ENCODE peak calls at places on chromosomes 1 and 21, in ten cellular contexts. Y is WERI-Rb-1, C is mammary epithelial cell, G is pancreas, T is suprapubic skin, R is bronchial epithelial cell, U is mesothelial cell of epicardium, M is astrocyte of the spinal cord, X is tibial nerve, V is body of pancreas. E is an unnamed sample.
A peak's percentile ranks its signal among the peaks of the same experiment; 100 is the strongest.

GRCh38 chr1:15141933-15142647 is 11.5 kb upstream of the TMEM51 start:
- DNase-seq in T (no peak), C (peak; percentile 63), V (peak; percentile 99), R (peak; percentile 37), M (peak; percentile 67), X (no peak), Y (no peak), G (peak; percentile 97), U (no peak), E (no peak)

GRCh38 chr21:41388259-41388658 is 26.4 kb downstream of the MX2 start:
- DNase-seq in T (peak; percentile 62), M (no peak), G (no peak), V (no peak), X (no peak), Y (no peak), R (no peak), C (no peak), U (no peak), E (no peak)

GRCh38 chr1:40182956-40183710 is 21.9 kb downstream of the RLF start:
- DNase-seq in T (no peak), U (no peak), V (no peak), Y (peak; percentile 15), X (no peak), C (no peak), R (peak; percentile 40), M (peak; percentile 38), G (no peak), E (no peak)

GRCh38 chr1:210739627-210740026 is 394.3 kb downstream of the KCNH1 start:
- DNase-seq in Y (no peak), X (no peak), R (no peak), U (no peak), T (no peak), V (no peak), C (no peak), M (peak; percentile 18), G (no peak), E (no peak)

GRCh38 chr1:173946380-173946921 is 29.3 kb upstream of the SERPINC1 start:
- DNase-seq in C (peak; percentile 79), M (no peak), V (no peak), U (no peak), T (no peak), R (peak; percentile 85), G (no peak), Y (no peak), X (no peak), E (no peak)

GRCh38 chr1:12112711-12113161 is 49.6 kb downstream of the TNFRSF8 start:
- DNase-seq in V (no peak), U (no peak), Y (no peak), C (peak; percentile 73), T (no peak), R (no peak), M (peak; percentile 48), X (no peak), G (peak; percentile 20), E (no peak)

GRCh38 chr1:226632922-226633351 is 84.4 kb downstream of the STUM start:
- DNase-seq in V (no peak), R (no peak), G (no peak), U (no peak), X (no peak), C (no peak), T (peak; percentile 75), Y (no peak), M (no peak), E (no peak)

GRCh38 chr1:53511933-53512806 is 53.0 kb downstream of the DMRTB1 start:
- DNase-seq in T (no peak), Y (no peak), R (peak; percentile 52), G (peak; percentile 32), C (no peak), U (no peak), X (peak; percentile 26), M (peak; percentile 91), V (no peak), E (peak; percentile 89)

DNA sequence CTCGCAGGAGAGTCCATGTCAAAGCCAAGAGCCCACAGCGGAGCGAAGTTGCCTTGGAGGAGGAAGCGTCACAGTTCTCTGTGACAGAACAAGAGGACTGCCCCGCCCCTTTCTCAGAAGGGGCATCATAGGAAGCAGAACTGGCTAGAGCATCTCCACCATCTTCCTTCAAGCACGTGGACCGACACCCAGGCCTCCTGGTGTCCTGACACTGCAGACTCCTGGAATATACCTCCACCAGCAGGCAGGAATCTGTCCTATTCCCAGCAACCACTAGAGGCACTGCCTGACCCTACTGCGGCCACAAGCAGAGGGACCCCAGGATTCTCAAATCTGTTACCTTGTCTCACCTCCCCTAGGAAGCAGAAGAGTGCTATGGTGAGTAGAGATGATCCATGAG is 37.8 kb downstream of the GPA33 start:
- DNase-seq in X (no peak), G (no peak), U (no peak), V (no peak), C (no peak), T (no peak), M (no peak), R (peak; percentile 13), Y (peak; percentile 29), E (no peak)
- TF ChIP-seq CTCF in X (no peak), G (peak; percentile 7), U (peak; percentile 19), V (no peak), C (peak; percentile 49), T (no peak), M (peak; percentile 56), R (peak; percentile 59), Y (peak; percentile 66), E (peak; percentile 50)

GRCh38 chr1:25698252-25698651 is 81.7 kb downstream of the MAN1C1 start:
- DNase-seq in T (no peak), X (no peak), V (no peak), M (no peak), C (no peak), R (no peak), U (no peak), Y (no peak), G (no peak), E (no peak)

GRCh38 chr1:25701030-25701785 is 84.6 kb downstream of the MAN1C1 start:
- DNase-seq in Y (no peak), U (no peak), V (no peak), G (no peak), R (no peak), M (no peak), T (peak; percentile 62), X (no peak), C (no peak), E (no peak)

GRCh38 chr1:25700124-25700523 is 83.5 kb downstream of the MAN1C1 start:
- DNase-seq in R (no peak), G (no peak), M (no peak), T (no peak), Y (no peak), U (no peak), V (peak; percentile 23), C (no peak), X (peak; percentile 57), E (no peak)

GRCh38 chr1:25700626-25701025 is 84.0 kb downstream of the MAN1C1 start:
- DNase-seq in Y (peak; percentile 64), R (no peak), C (no peak), V (no peak), M (no peak), U (no peak), G (no peak), T (peak; percentile 56), X (no peak), E (no peak)

DNA sequence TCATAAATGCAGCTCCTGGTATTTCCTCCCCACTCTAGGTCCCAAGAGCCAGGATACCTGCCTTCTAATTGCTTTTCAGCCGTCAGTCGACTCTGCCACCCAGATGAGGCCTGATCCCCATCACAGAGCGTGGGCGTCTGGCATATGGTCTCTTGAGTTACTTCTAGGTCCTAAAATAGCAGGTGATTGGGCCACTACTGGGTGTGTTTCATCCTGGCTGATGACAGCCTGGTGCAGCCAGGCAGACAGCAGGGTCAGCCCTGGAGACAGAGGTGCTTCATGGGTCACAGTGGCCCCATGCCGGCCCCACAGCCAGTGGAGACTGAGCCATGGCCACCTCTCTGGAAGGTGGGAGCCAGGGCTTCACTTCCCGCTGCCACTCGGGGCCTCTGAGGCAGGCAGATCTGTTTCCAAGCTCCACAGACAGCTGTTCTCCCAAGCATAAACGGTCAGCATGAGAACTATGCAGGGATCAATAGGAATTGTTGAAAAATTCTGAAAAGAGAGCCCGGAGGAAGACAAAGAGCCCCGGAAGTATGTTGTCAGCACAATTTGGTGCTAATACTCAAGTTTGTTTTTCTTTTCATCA is 83.0 kb downstream of the MAN1C1 start:
- DNase-seq in R (no peak), C (no peak), Y (peak; percentile 48), T (no peak), X (no peak), U (no peak), M (no peak), G (no peak), V (peak; percentile 14), E (no peak)
- TF ChIP-seq CTCF in R (no peak), C (no peak), Y (no peak), T (no peak), X (no peak), U (no peak), M (no peak), G (no peak), V (no peak), E (no peak)

GRCh38 chr21:37462087-37462861 is 95.7 kb downstream of the DYRK1A start:
- DNase-seq in U (no peak), T (no peak), V (no peak), X (no peak), C (no peak), M (no peak), G (no peak), R (no peak), Y (no peak), E (no peak)

GRCh38 chr21:37461494-37461893 is 94.9 kb downstream of the DYRK1A start:
- DNase-seq in T (no peak), M (no peak), G (no peak), X (no peak), U (no peak), V (no peak), C (no peak), Y (no peak), R (no peak), E (no peak)

GRCh38 chr21:37459575-37459974 is 93.0 kb downstream of the DYRK1A start:
- DNase-seq in X (no peak), C (no peak), R (no peak), V (no peak), U (no peak), T (no peak), G (no peak), M (peak; percentile 56), Y (no peak), E (no peak)

GRCh38 chr21:37458669-37459276 is 92.2 kb downstream of the DYRK1A start:
- DNase-seq in X (no peak), M (no peak), C (no peak), V (no peak), U (no peak), Y (no peak), G (no peak), T (no peak), R (no peak), E (no peak)

DNA sequence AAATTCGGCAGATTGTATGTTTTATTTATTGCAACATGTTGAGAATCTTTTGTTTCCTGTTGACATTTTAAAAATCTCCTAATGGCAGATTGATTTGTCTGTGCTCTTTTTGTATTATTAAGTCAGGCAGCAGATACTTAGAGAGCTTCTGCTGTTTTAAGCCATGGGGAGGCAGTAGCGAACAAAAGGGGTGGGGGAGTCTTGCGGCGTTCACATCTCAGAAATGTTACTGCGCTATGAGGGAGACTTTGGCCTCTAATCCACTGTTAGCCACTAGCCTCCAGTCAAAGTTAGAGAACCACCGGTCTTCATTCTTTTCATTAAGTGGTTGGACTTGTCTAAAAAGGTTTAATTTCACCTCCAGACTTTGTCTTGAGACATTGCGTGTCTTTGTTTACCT is 93.6 kb downstream of the DYRK1A start:
- DNase-seq in G (no peak), C (no peak), M (no peak), U (no peak), V (no peak), Y (peak; percentile 65), T (no peak), R (no peak), X (no peak), E (no peak)
- TF ChIP-seq CTCF in G (no peak), C (no peak), M (peak; percentile 26), U (no peak), V (no peak), Y (peak; percentile 67), T (no peak), R (peak; percentile 29), X (no peak), E (peak; percentile 28)

DNA sequence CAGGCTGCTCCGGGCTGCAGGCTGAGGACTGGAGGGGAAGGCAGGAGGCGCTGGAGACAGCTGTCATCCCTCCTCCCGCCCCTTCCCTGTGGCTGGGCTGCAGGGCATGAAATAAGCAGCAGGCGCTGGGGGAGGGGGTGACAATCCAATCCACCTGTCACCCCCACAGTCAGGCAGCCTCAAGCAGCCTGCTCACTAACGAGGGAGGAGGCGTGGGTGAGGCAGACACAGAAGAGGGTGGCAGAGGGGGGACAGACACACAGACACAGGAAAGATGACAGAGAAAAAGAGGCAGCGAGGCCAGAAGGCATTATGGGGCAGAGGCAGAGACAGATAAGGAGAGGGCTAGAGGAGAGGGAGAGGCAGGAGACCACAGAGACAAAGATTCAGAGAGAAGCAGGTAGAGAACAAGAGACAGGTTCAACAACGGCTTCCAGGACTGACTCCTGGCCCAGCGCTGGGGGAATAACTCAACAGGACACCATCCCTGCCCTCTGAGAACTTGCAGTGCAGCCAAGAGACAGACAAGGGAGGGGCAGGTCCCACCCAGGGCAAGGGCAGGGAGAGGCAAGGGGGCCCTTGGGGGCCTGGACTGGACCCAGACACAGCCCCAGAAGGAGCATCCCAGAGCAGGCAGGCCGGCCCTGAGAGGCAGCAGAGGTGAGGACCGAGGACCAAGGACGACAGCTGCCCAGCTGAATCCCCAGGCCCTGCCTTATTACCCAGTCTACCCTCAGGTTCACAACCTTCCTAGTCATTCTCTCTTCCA is 11.2 kb downstream of the MEF2D start:
- DNase-seq in U (no peak), C (no peak), G (no peak), Y (peak; percentile 100), M (no peak), X (no peak), R (no peak), T (no peak), V (peak; percentile 56), E (no peak)
- TF ChIP-seq CTCF in U (no peak), C (no peak), G (no peak), Y (peak; percentile 84), M (peak; percentile 20), X (no peak), R (no peak), T (no peak), V (no peak), E (no peak)